ENCODE peak calls at places on chromosome 7, in ten cellular contexts. S, M, H, R, G, T, Q, O, W and Z are unnamed samples.

GRCh38 chr7:116998567-116998966 is 45.3 kb downstream of the ST7 start:
- DNase-seq in S (no peak), M (no peak), H (peak), R (no peak), G (no peak), T (no peak), Q (no peak), O (no peak), W (no peak), Z (no peak)

GRCh38 chr7:38813797-38814196 is 95.2 kb downstream of the VPS41 start:
- DNase-seq in S (no peak), M (no peak), H (no peak), R (no peak), G (no peak), T (no peak), Q (no peak), O (no peak), W (no peak), Z (no peak)

GRCh38 chr7:89772276-89772675 is 382.0 kb upstream of the STEAP1 start:
- DNase-seq in S (no peak), M (no peak), H (no peak), R (no peak), G (no peak), T (no peak), Q (no peak), O (no peak), W (no peak), Z (no peak)

GRCh38 chr7:132430863-132431822 is 145.1 kb downstream of the PLXNA4 start:
- DNase-seq in S (peak), M (peak), H (peak), R (peak), G (no peak), T (no peak), Q (no peak), O (peak), W (peak), Z (no peak)

GRCh38 chr7:1848911-1849311 is 178.8 kb downstream of the ELFN1 start:
- DNase-seq in S (no peak), M (no peak), H (no peak), R (no peak), G (no peak), T (no peak), Q (no peak), O (no peak), W (no peak), Z (no peak)

GRCh38 chr7:141220263-141220662 is 146.4 kb downstream of the TMEM178B start:
- DNase-seq in S (peak), M (no peak), H (peak), R (peak), G (peak), T (no peak), Q (no peak), O (no peak), W (no peak), Z (no peak)

GRCh38 chr7:15557686-15558085 is 4.1 kb downstream of the AGMO start:
- DNase-seq in S (no peak), M (no peak), H (peak), R (no peak), G (no peak), T (no peak), Q (no peak), O (no peak), W (no peak), Z (no peak)

GRCh38 chr7:25429731-25430130 is 201.4 kb upstream of the NPVF start:
- DNase-seq in S (peak), M (peak), H (no peak), R (no peak), G (no peak), T (no peak), Q (no peak), O (no peak), W (no peak), Z (no peak)

GRCh38 chr7:55570218-55570873 is 2.0 kb downstream of the VOPP1 start:
- DNase-seq in S (peak), M (no peak), H (peak), R (no peak), G (no peak), T (no peak), Q (no peak), O (no peak), W (no peak), Z (no peak)

GRCh38 chr7:20793686-20794394 is 7.2 kb upstream of the SP8 start:
- DNase-seq in S (no peak), M (no peak), H (no peak), R (no peak), G (no peak), T (no peak), Q (no peak), O (no peak), W (no peak), Z (no peak)

GRCh38 chr7:132387596-132387995 is 188.7 kb downstream of the PLXNA4 start:
- DNase-seq in S (no peak), M (no peak), H (no peak), R (no peak), G (no peak), T (no peak), Q (no peak), O (no peak), W (no peak), Z (no peak)

GRCh38 chr7:70171369-70171768 is 573.1 kb downstream of the AUTS2 start:
- DNase-seq in S (no peak), M (no peak), H (no peak), R (no peak), G (no peak), T (no peak), Q (no peak), O (no peak), W (no peak), Z (no peak)

GRCh38 chr7:2969398-2970306 is 74.0 kb downstream of the CARD11 start:
- DNase-seq in S (no peak), M (no peak), H (no peak), R (no peak), G (no peak), T (no peak), Q (no peak), O (no peak), W (peak), Z (no peak)

GRCh38 chr7:157738064-157738460 is 401.3 kb downstream of the DNAJB6 start:
- DNase-seq in S (peak), M (no peak), H (no peak), R (no peak), G (no peak), T (peak), Q (peak), O (no peak), W (no peak), Z (no peak)

GRCh38 chr7:136859798-136860197 is 8.7 kb upstream of the CHRM2 start:
- DNase-seq in S (no peak), M (no peak), H (no peak), R (no peak), G (no peak), T (no peak), Q (no peak), O (no peak), W (no peak), Z (no peak)

GRCh38 chr7:6272481-6273323 is at the start of gene CYTH3:
- DNase-seq in S (peak), M (peak), H (peak), R (peak), G (no peak), T (peak), Q (peak), O (no peak), W (peak), Z (peak)

GRCh38 chr7:102050864-102051460 is 233.5 kb downstream of the CUX1 start:
- DNase-seq in S (no peak), M (no peak), H (no peak), R (no peak), G (no peak), T (no peak), Q (no peak), O (no peak), W (no peak), Z (no peak)

DNA sequence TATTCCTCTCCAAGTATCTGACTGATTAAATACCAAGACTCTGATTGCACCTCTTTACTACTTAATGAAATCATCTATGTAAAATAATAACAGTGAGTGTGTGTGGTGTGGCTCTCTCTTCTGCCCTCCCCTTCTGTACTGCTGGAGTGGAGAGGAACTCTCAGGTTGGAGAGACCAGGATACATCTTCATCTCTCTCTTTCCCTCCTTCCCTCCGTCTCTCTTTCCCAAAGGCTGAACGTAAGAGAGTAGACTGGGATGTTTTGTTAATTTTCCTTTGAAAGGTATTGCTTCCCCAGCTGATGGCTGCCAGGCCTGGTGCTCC is 272 bp upstream of the GJC3 start:
- DNase-seq in S (no peak), M (no peak), H (no peak), R (no peak), G (no peak), T (no peak), Q (no peak), O (no peak), W (no peak), Z (no peak)
- H3K4me3 ChIP-seq in S (no peak), M (no peak), H (no peak), R (no peak), G (peak), T (no peak), Q (no peak), O (peak), W (peak), Z (peak)

DNA sequence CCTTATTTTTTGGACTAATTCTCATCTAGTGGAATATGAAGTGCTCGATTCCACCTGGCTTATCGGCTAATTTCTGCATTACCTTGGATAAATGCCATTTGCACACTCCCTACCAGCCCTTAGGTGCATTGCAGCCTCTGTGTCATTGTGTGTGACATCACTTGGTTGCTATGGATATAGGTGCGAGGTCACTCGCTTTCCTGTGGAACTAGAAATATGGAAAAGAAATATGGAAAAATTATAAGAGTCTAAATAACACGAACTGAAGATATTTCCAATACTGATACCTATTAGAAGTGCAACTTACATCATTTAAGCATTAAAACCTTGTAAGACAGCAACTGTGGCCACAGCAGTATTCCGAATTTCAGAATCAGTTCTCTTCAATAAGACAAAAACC is 2.0 kb downstream of the YWHAG start:
- DNase-seq in S (peak), M (peak), H (peak), R (no peak), G (no peak), T (no peak), Q (no peak), O (no peak), W (peak), Z (no peak)
- TF ChIP-seq CTCF in S (no peak), M (no peak), H (peak), R (no peak), G (no peak), T (no peak), Q (no peak), O (peak), W (no peak), Z (no peak)

GRCh38 chr7:138662066-138663061 is 38.8 kb downstream of the SVOPL start:
- DNase-seq in S (no peak), M (no peak), H (no peak), R (no peak), G (no peak), T (no peak), Q (no peak), O (no peak), W (no peak), Z (no peak)

GRCh38 chr7:138665669-138666140 is 35.5 kb downstream of the SVOPL start:
- DNase-seq in S (no peak), M (no peak), H (no peak), R (no peak), G (no peak), T (no peak), Q (no peak), O (no peak), W (no peak), Z (no peak)

GRCh38 chr7:138665249-138665648 is 35.9 kb downstream of the SVOPL start:
- DNase-seq in S (no peak), M (no peak), H (no peak), R (no peak), G (no peak), T (no peak), Q (no peak), O (no peak), W (no peak), Z (no peak)

GRCh38 chr7:138666385-138666784 is 34.8 kb downstream of the SVOPL start:
- DNase-seq in S (no peak), M (no peak), H (no peak), R (no peak), G (no peak), T (no peak), Q (no peak), O (peak), W (no peak), Z (no peak)

GRCh38 chr7:138663741-138664710 is 37.1 kb downstream of the SVOPL start:
- DNase-seq in S (no peak), M (peak), H (peak), R (no peak), G (no peak), T (peak), Q (no peak), O (peak), W (no peak), Z (no peak)
- H3K4me3 ChIP-seq in S (no peak), M (no peak), H (peak), R (peak), G (no peak), T (peak), Q (peak), O (peak), W (peak), Z (peak)

DNA sequence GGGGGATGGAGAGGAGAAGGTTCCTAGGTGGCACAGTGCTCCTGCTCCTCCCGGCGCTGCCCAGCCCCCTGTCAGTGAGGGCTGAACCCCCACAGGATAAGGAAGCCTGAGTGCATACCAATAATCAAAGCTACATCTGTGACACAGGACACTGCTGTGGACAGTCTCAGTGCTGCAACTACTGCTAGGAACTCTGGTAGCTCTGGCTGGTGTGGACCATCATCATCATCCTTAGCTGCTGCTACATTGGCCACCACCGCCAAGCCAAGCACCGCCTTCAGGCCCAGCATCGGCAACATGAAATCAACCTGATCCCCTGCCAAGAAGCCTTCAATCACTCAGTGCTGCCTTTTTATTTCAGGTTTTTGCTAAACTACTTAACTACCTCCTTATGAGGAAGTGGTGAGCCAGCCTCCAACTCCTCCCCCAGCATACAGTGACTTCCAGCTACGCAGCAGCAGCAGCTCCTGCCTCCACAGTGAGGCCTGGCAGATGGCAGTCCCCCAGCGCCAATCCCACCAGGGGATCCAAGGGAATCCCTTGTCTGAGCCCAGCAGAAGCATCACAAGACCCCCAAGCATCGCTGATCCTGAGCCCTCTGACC is 32.1 kb upstream of the SLC26A4 start:
- DNase-seq in S (no peak), M (no peak), H (no peak), R (no peak), G (no peak), T (no peak), Q (no peak), O (no peak), W (no peak), Z (no peak)
- TF ChIP-seq CTCF in S (no peak), M (no peak), H (no peak), R (no peak), G (no peak), T (no peak), Q (no peak), O (no peak), W (no peak), Z (no peak)

GRCh38 chr7:27176343-27176731 is 2.2 kb upstream of the HOXA10 start:
- DNase-seq in S (no peak), M (peak), H (no peak), R (no peak), G (no peak), T (peak), Q (peak), O (no peak), W (peak), Z (no peak)
- H3K4me3 ChIP-seq in S (no peak), M (no peak), H (no peak), R (no peak), G (no peak), T (peak), Q (no peak), O (no peak), W (peak), Z (no peak)

DNA sequence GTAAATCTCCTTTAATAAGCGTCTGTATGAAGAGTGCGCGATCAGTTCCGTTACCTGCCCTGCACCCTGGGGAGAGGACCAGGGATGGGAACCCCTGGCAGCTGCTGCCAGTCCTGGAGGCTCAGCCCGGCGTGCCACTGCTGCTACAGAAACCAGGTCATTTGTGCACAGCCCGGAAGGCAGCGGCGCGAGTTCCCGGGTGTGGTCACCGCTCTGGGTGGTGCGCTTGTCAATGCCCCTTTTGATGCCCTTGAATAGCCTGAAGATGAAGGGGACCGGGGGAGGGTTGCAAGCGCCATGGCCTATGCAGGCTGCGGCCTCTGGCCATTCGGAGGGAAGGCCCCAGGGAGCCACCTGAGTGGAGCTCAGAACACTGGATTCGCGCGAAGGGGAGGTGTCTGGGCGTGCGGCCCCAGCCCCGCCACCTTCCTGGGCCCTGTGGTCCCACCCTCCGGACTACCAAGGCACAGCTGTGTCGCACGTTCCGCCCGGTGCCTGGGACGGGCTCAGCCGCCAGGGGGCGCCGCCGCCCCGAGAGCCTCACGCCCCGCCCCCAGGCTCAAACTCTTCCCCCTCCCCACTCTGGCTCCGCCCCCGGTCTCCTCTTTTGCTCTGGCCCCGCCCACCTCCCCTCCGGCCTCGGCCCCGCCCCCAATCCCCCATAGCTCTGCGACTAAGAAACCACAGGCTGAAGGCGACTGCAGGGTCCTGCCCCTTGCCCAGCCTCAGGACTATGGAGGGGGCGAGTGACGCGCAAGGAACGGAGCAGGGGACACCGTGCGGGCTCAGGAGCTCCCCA is 16.5 kb downstream of the AP5Z1 start:
- DNase-seq in S (peak), M (peak), H (peak), R (no peak), G (peak), T (peak), Q (peak), O (peak), W (peak), Z (no peak)
- TF ChIP-seq CTCF in S (peak), M (peak), H (peak), R (peak), G (peak), T (peak), Q (peak), O (peak), W (peak), Z (peak)